ENCODE peak calls at places on chromosomes 12 and 14, in eight cellular contexts. E is fibroblast of lung; Z is CD8-positive, alpha-beta memory T cell; N is adrenal gland; G is neuronal stem cell; I is A549; M is mammary epithelial cell; U is heart left ventricle. K is an unnamed sample.

GRCh38 chr14:60981626-60982455 is 796 bp downstream of the SLC38A6 start:
- DNase-seq in Z (no peak), M (peak; percentile 70), G (no peak), I (peak; percentile 37), E (peak; percentile 85), N (peak; percentile 15), U (no peak), K (peak; percentile 61)

GRCh38 chr12:92078167-92079053 is 67.2 kb downstream of the BTG1 start:
- DNase-seq in U (no peak), M (peak; percentile 97), G (no peak), E (peak; percentile 99), N (no peak), Z (no peak), I (peak; percentile 60), K (peak; percentile 66)

GRCh38 chr12:126404293-126404851 is 1339.1 kb downstream of the AACS start:
- DNase-seq in G (no peak), U (no peak), N (no peak), M (no peak), E (no peak), Z (no peak), I (no peak), K (no peak)

GRCh38 chr14:20656274-20656673 is 14.8 kb upstream of the OR6S1 start:
- DNase-seq in I (no peak), N (no peak), E (no peak), M (no peak), Z (no peak), G (no peak), U (no peak), K (no peak)

GRCh38 chr12:119328111-119328510 is 6.4 kb upstream of the CCDC60 start:
- DNase-seq in U (peak; percentile 56), N (no peak), I (peak; percentile 12), M (no peak), Z (no peak), G (no peak), E (no peak), K (no peak)

GRCh38 chr12:120194534-120195395 is at the start of gene GCN1:
- DNase-seq in M (peak; percentile 84), E (peak; percentile 87), U (peak; percentile 86), Z (peak; percentile 84), N (peak; percentile 85), G (peak; percentile 57), I (peak; percentile 76), K (no peak)

GRCh38 chr14:32004300-32004699 is 72.8 kb upstream of the ARHGAP5 start:
- DNase-seq in E (peak; percentile 42), Z (no peak), N (no peak), M (peak; percentile 86), G (no peak), I (no peak), U (no peak), K (peak; percentile 89)

GRCh38 chr14:81638656-81639055 is 105.0 kb upstream of the SEL1L start:
- DNase-seq in I (no peak), G (no peak), E (no peak), U (no peak), N (no peak), M (no peak), Z (no peak), K (no peak)

GRCh38 chr12:127169321-127170270 is 1097.4 kb upstream of the TMEM132C start:
- DNase-seq in M (no peak), N (no peak), G (no peak), I (no peak), E (no peak), Z (no peak), U (no peak), K (no peak)

GRCh38 chr12:15323530-15323929 is 1.2 kb downstream of the PTPRO start:
- DNase-seq in I (no peak), G (no peak), N (no peak), U (no peak), Z (no peak), M (peak; percentile 19), E (no peak), K (no peak)

GRCh38 chr12:56634837-56635538 is 4.9 kb upstream of the BAZ2A start:
- DNase-seq in M (peak; percentile 91), Z (peak; percentile 59), N (peak; percentile 89), G (no peak), I (peak; percentile 98), E (peak; percentile 83), U (peak; percentile 81), K (peak; percentile 67)

GRCh38 chr14:93648440-93649168 is 139.7 kb downstream of the PRIMA1 start:
- DNase-seq in M (peak; percentile 23), N (no peak), Z (no peak), U (no peak), G (no peak), I (peak; percentile 3), E (no peak), K (no peak)

GRCh38 chr14:105317546-105317945 is 3.0 kb downstream of the PACS2 start:
- DNase-seq in U (no peak), G (no peak), M (no peak), Z (no peak), E (peak; percentile 33), I (no peak), N (peak; percentile 62), K (no peak)

GRCh38 chr14:57960946-57961792 is 95.3 kb upstream of the SLC35F4 start:
- DNase-seq in M (no peak), E (no peak), Z (no peak), N (no peak), I (no peak), G (no peak), U (no peak), K (no peak)

GRCh38 chr14:66999978-67000377 is 189.3 kb upstream of the GARIN2 start:
- DNase-seq in Z (no peak), N (no peak), M (no peak), I (no peak), G (no peak), E (no peak), U (no peak), K (no peak)
- H3K4me3 ChIP-seq in Z (no peak overlapping the region), N (no peak overlapping the region), M (no peak overlapping the region), I (no peak overlapping the region), G (no peak overlapping the region), E (no peak overlapping the region), U (no peak overlapping the region), K (no peak overlapping the region)

GRCh38 chr12:43291516-43291915 is 260.5 kb downstream of the ADAMTS20 start:
- DNase-seq in E (peak; percentile 38), Z (no peak), G (no peak), I (no peak), N (no peak), U (no peak), M (no peak), K (no peak)
- H3K4me3 ChIP-seq in E (no peak overlapping the region), Z (no peak overlapping the region), G (no peak overlapping the region), I (no peak overlapping the region), N (no peak overlapping the region), U (no peak overlapping the region), M (no peak overlapping the region), K (no peak overlapping the region)

GRCh38 chr12:1533205-1533601 is 61.2 kb downstream of the FBXL14 start:
- DNase-seq in G (no peak), I (no peak), U (no peak), M (no peak), E (no peak), N (no peak), Z (no peak), K (no peak)

GRCh38 chr12:1532796-1533195 is 61.6 kb downstream of the FBXL14 start:
- DNase-seq in M (no peak), U (no peak), G (no peak), Z (no peak), E (no peak), N (no peak), I (no peak), K (no peak)

GRCh38 chr12:1534708-1535107 is 59.7 kb downstream of the FBXL14 start:
- DNase-seq in E (no peak), N (no peak), U (no peak), G (no peak), Z (no peak), M (no peak), I (no peak), K (no peak)

GRCh38 chr12:1532367-1532752 is 62.0 kb downstream of the FBXL14 start:
- DNase-seq in G (no peak), M (no peak), Z (no peak), E (no peak), I (no peak), N (no peak), U (no peak), K (no peak)

DNA sequence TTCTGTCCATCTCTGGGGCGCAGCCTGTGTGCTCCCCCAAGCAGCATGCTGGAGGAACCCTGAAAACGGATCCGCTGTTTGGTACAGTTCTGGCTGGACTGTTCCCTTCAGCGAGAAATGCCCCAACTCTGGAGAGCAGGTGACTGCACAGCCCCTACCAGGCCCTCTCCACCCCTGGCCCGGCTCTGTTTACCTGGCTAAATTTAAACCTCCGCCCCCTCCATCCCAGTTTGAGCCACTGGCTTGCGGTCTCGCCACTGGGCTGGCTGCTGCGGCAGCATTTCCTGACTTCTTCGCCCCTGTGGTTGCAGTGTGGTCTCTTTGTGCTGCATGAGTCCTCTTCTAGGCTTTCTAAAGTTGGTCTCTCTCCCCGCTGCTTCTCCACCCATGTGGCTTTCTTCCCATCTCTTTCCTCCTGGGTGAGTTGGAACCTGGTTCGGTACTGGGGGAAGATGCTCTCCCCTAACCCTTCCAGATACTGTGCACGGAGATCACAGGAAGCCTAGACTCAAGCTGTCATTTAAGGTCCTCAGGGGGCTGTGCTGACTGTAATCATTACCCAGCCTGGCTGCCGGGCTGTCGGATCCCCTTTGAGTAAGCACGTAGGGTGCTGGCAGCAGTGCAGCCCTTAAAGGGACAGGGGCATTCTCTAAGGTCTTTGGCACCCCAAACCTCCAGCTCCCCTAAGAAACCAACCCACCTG is 60.6 kb downstream of the FBXL14 start:
- DNase-seq in G (no peak), M (peak; percentile 49), Z (peak; percentile 9), U (no peak), E (no peak), I (no peak), N (no peak), K (no peak)
- H3K4me3 ChIP-seq in G (no peak overlapping the region), M (no peak overlapping the region), Z (peak overlapping the region; percentile 53), U (no peak overlapping the region), E (peak overlapping the region; percentile 76), I (no peak overlapping the region), N (no peak overlapping the region), K (peak overlapping the region; percentile 37)

DNA sequence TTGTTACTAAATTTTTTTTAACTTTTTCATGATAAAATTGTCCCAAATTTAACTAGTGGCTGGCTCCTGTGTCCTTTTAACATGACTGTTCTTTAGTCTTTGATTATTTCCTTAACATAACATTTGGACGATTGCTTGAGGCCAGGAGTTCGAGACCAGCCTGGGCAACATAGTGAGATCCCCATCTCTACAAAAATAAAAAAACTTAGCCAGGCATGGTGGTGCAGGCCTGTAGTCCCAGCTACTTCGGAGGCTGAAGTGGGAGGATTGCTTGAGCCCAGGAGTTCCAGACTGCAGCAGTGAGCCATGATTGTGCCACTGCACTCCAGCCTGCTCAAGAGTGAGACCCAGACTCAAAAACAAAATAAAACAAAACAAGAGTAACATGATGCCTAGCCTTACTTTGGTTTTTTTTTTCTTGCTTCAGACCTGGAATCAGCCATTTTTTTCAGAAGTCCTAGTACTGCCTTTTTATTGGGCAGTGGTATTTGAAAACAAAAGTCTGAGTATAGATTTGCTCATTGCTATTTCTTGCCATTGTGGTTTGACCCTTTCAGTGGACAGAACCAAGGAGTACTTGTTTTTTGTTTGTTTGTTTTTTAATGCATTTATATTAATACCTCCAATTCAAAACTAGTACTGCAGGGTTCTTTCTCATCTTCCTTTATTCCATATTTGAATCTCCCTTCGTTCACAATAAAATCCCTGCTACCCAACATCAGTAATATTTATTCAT is 4.8 kb downstream of the TOGARAM1 start:
- DNase-seq in M (no peak), N (no peak), U (no peak), Z (no peak), E (peak; percentile 24), I (no peak), G (no peak), K (no peak)
- H3K4me3 ChIP-seq in M (peak overlapping the region; percentile 0), N (peak overlapping the region; percentile 66), U (peak overlapping the region; percentile 76), Z (no peak overlapping the region), E (peak overlapping the region; percentile 98), I (no peak overlapping the region), G (peak overlapping the region; percentile 32), K (peak overlapping the region; percentile 45)

K was measured in epithelial cell of proximal tubule.